ENCODE peak calls at places on chromosomes 6 and 20, in nine cellular contexts. Y is mucosa of gallbladder; H is left cardiac atrium; N is smooth muscle cell of the brain vasculature; D is ovary; G is WTC11; Q is stromal cell of bone marrow; T is effector CD4-positive, alpha-beta T cell; U is activated effector memory CD4-positive, alpha-beta T cell treated with anti-CD3 and anti-CD28 coated beads, Interleukin-2, amount 50 U/mL, for 16 hours. V is an unnamed sample.

GRCh38 chr6:109002100-109002697 is 92.4 kb downstream of the SESN1 start:
- DNase-seq in U (no peak), G (no peak), Q (peak), Y (no peak), H (no peak), D (no peak), N (no peak), T (no peak), V (no peak)

GRCh38 chr6:89944826-89945407 is 50.6 kb downstream of the GJA10 start:
- DNase-seq in H (no peak), Y (no peak), Q (no peak), N (no peak), T (no peak), U (no peak), G (no peak), D (no peak), V (no peak)

GRCh38 chr6:165886169-165886568 is 223.1 kb upstream of the PDE10A start:
- DNase-seq in Y (no peak), Q (no peak), G (no peak), H (no peak), U (no peak), D (no peak), N (no peak), T (no peak), V (no peak)

GRCh38 chr6:14726816-14727493 is 518.9 kb upstream of the JARID2 start:
- DNase-seq in Q (no peak), H (no peak), U (no peak), T (no peak), D (no peak), N (no peak), G (no peak), Y (no peak), V (no peak)

GRCh38 chr20:63740501-63741353 is 1.2 kb downstream of the SLC2A4RG start:
- DNase-seq in G (peak), U (peak), Q (peak), N (peak), T (peak), D (peak), Y (peak), H (peak), V (no peak)

GRCh38 chr6:161256390-161256789 is 17.5 kb downstream of the AGPAT4 start:
- DNase-seq in G (no peak), U (no peak), H (no peak), Y (no peak), D (no peak), T (no peak), N (no peak), Q (no peak), V (no peak)

GRCh38 chr6:155273438-155273837 is 9.6 kb downstream of the CLDN20 start:
- DNase-seq in N (peak), U (no peak), Q (peak), T (no peak), H (no peak), Y (no peak), G (no peak), D (no peak), V (peak)

GRCh38 chr20:41094656-41095055 is 42.7 kb upstream of the PLCG1 start:
- DNase-seq in Y (no peak), D (no peak), N (no peak), T (no peak), G (no peak), Q (peak), H (no peak), U (no peak), V (no peak)

GRCh38 chr20:44409132-44409600 is 53.7 kb downstream of the HNF4A start:
- DNase-seq in Q (peak), N (no peak), Y (no peak), T (no peak), U (no peak), D (no peak), H (no peak), G (no peak), V (no peak)

GRCh38 chr6:2157441-2158127 is 87.8 kb downstream of the GMDS start:
- DNase-seq in T (no peak), H (no peak), Y (no peak), N (no peak), U (no peak), Q (peak), G (no peak), D (no peak), V (no peak)

GRCh38 chr6:48736486-48737206 is 625.6 kb upstream of the PTCHD4 start:
- DNase-seq in H (no peak), Q (peak), D (no peak), U (no peak), Y (no peak), N (peak), G (no peak), T (no peak), V (no peak)

GRCh38 chr20:62550087-62550565 is 74.3 kb upstream of the GATA5 start:
- DNase-seq in U (no peak), Y (peak), D (peak), T (no peak), G (no peak), N (no peak), Q (no peak), H (peak), V (no peak)

GRCh38 chr6:41571066-41571780 is 25.0 kb downstream of the FOXP4 start:
- DNase-seq in N (no peak), G (peak), H (no peak), T (no peak), U (no peak), Y (no peak), D (no peak), Q (no peak), V (no peak)

GRCh38 chr20:23920936-23921335 is 41.4 kb upstream of the CST5 start:
- DNase-seq in D (no peak), N (no peak), T (no peak), Y (no peak), H (no peak), U (no peak), G (no peak), Q (no peak), V (no peak)

GRCh38 chr6:62035952-62036351 is 250.1 kb downstream of the KHDRBS2 start:
- DNase-seq in N (no peak), U (no peak), D (no peak), G (no peak), Q (no peak), T (no peak), Y (no peak), H (no peak), V (no peak)

GRCh38 chr6:137665342-137665741 is 171.1 kb upstream of the OLIG3 start:
- DNase-seq in N (no peak), T (no peak), Y (no peak), H (no peak), Q (no peak), G (no peak), D (no peak), U (no peak), V (no peak)

GRCh38 chr6:109892451-109893435 is 85.4 kb upstream of the GPR6 start:
- DNase-seq in N (no peak), Y (peak), G (peak), Q (no peak), H (no peak), U (no peak), T (no peak), D (no peak), V (no peak)

V was measured in NT2/D1.